ENCODE peak calls at places on chromosome 7, in six cellular contexts. One of them, this sample, is unnamed.

GRCh38 chr7:137992738-137993394 is 9.0 kb downstream of the CREB3L2 start:
- DNase-seq in head of caudate nucleus: no peak
- DNase-seq in RPMI8226: no peak
- DNase-seq in T47D: no peak
- DNase-seq in fibroblast of the conjunctiva: peak
- DNase-seq in AG20443: peak
- DNase-seq in this sample: no peak

GRCh38 chr7:140003913-140004382 is 58.8 kb downstream of the PARP12 start:
- DNase-seq in head of caudate nucleus: no peak
- DNase-seq in RPMI8226: peak
- DNase-seq in T47D: peak
- DNase-seq in fibroblast of the conjunctiva: peak
- DNase-seq in AG20443: peak
- DNase-seq in this sample: peak

GRCh38 chr7:27169658-27170493 is 4.2 kb downstream of the HOXA10 start:
- DNase-seq in head of caudate nucleus: no peak
- DNase-seq in RPMI8226: no peak
- DNase-seq in T47D: no peak
- DNase-seq in fibroblast of the conjunctiva: no peak
- DNase-seq in AG20443: peak
- DNase-seq in this sample: no peak

GRCh38 chr7:7972128-7972527 is 3.5 kb downstream of the GLCCI1 start:
- DNase-seq in head of caudate nucleus: peak
- DNase-seq in RPMI8226: peak
- DNase-seq in T47D: no peak
- DNase-seq in fibroblast of the conjunctiva: no peak
- DNase-seq in AG20443: no peak
- DNase-seq in this sample: no peak

GRCh38 chr7:99693427-99694200 is 13.8 kb upstream of the CYP3A5 start:
- DNase-seq in head of caudate nucleus: no peak
- DNase-seq in RPMI8226: no peak
- DNase-seq in T47D: no peak
- DNase-seq in fibroblast of the conjunctiva: no peak
- DNase-seq in AG20443: no peak
- DNase-seq in this sample: no peak

GRCh38 chr7:106659369-106659962 is 1.5 kb downstream of the CCDC71L start:
- DNase-seq in head of caudate nucleus: no peak
- DNase-seq in RPMI8226: no peak
- DNase-seq in T47D: no peak
- DNase-seq in fibroblast of the conjunctiva: no peak
- DNase-seq in AG20443: no peak
- DNase-seq in this sample: no peak

GRCh38 chr7:1247527-1248041 is 14.9 kb downstream of the UNCX start:
- DNase-seq in head of caudate nucleus: no peak
- DNase-seq in RPMI8226: peak
- DNase-seq in T47D: no peak
- DNase-seq in fibroblast of the conjunctiva: no peak
- DNase-seq in AG20443: peak
- DNase-seq in this sample: no peak

GRCh38 chr7:157495594-157495993 is 158.8 kb downstream of the DNAJB6 start:
- DNase-seq in head of caudate nucleus: no peak
- DNase-seq in RPMI8226: no peak
- DNase-seq in T47D: no peak
- DNase-seq in fibroblast of the conjunctiva: no peak
- DNase-seq in AG20443: no peak
- DNase-seq in this sample: no peak

GRCh38 chr7:89738549-89738948 is 415.7 kb upstream of the STEAP1 start:
- DNase-seq in head of caudate nucleus: no peak
- DNase-seq in RPMI8226: no peak
- DNase-seq in T47D: no peak
- DNase-seq in fibroblast of the conjunctiva: no peak
- DNase-seq in AG20443: no peak
- DNase-seq in this sample: no peak

GRCh38 chr7:22487978-22488642 is 11.9 kb downstream of the STEAP1B start:
- DNase-seq in head of caudate nucleus: no peak
- DNase-seq in RPMI8226: peak
- DNase-seq in T47D: no peak
- DNase-seq in fibroblast of the conjunctiva: no peak
- DNase-seq in AG20443: no peak
- DNase-seq in this sample: no peak

GRCh38 chr7:121431389-121431788 is 35.3 kb upstream of the FAM3C start:
- DNase-seq in head of caudate nucleus: no peak
- DNase-seq in RPMI8226: no peak
- DNase-seq in T47D: no peak
- DNase-seq in fibroblast of the conjunctiva: no peak
- DNase-seq in AG20443: no peak
- DNase-seq in this sample: no peak

GRCh38 chr7:32164341-32164996 is 94.3 kb upstream of the PDE1C start:
- DNase-seq in head of caudate nucleus: no peak
- DNase-seq in RPMI8226: no peak
- DNase-seq in T47D: peak
- DNase-seq in fibroblast of the conjunctiva: peak
- DNase-seq in AG20443: peak
- DNase-seq in this sample: no peak

GRCh38 chr7:131071786-131072504 is 255.7 kb upstream of the MKLN1 start:
- DNase-seq in head of caudate nucleus: peak
- DNase-seq in RPMI8226: no peak
- DNase-seq in T47D: no peak
- DNase-seq in fibroblast of the conjunctiva: no peak
- DNase-seq in AG20443: no peak
- DNase-seq in this sample: no peak

GRCh38 chr7:102042016-102042656 is 224.7 kb downstream of the CUX1 start:
- DNase-seq in head of caudate nucleus: no peak
- DNase-seq in RPMI8226: no peak
- DNase-seq in T47D: no peak
- DNase-seq in fibroblast of the conjunctiva: no peak
- DNase-seq in AG20443: peak
- DNase-seq in this sample: no peak

GRCh38 chr7:92778972-92779371 is 57.4 kb downstream of the CDK6 start:
- DNase-seq in head of caudate nucleus: no peak
- DNase-seq in RPMI8226: peak
- DNase-seq in T47D: no peak
- DNase-seq in fibroblast of the conjunctiva: peak
- DNase-seq in AG20443: peak
- DNase-seq in this sample: no peak

GRCh38 chr7:17038783-17039170 is 157.0 kb upstream of the AGR3 start:
- DNase-seq in head of caudate nucleus: no peak
- DNase-seq in RPMI8226: no peak
- DNase-seq in T47D: no peak
- DNase-seq in fibroblast of the conjunctiva: no peak
- DNase-seq in AG20443: no peak
- DNase-seq in this sample: no peak

GRCh38 chr7:158620418-158620817 is 32.8 kb upstream of the PTPRN2 start:
- DNase-seq in head of caudate nucleus: no peak
- DNase-seq in RPMI8226: no peak
- DNase-seq in T47D: no peak
- DNase-seq in fibroblast of the conjunctiva: no peak
- DNase-seq in AG20443: no peak
- DNase-seq in this sample: no peak

GRCh38 chr7:139798221-139798620 is 20.4 kb upstream of the HIPK2 start:
- DNase-seq in head of caudate nucleus: no peak
- DNase-seq in RPMI8226: peak
- DNase-seq in T47D: no peak
- DNase-seq in fibroblast of the conjunctiva: no peak
- DNase-seq in AG20443: no peak
- DNase-seq in this sample: no peak

GRCh38 chr7:64879097-64879730 is 23.9 kb upstream of the ZNF273 start:
- DNase-seq in head of caudate nucleus: no peak
- DNase-seq in RPMI8226: peak
- DNase-seq in T47D: no peak
- DNase-seq in fibroblast of the conjunctiva: no peak
- DNase-seq in AG20443: peak
- DNase-seq in this sample: no peak

GRCh38 chr7:40760997-40761396 is 626.2 kb downstream of the SUGCT start:
- DNase-seq in head of caudate nucleus: peak
- DNase-seq in RPMI8226: no peak
- DNase-seq in T47D: no peak
- DNase-seq in fibroblast of the conjunctiva: no peak
- DNase-seq in AG20443: no peak
- DNase-seq in this sample: no peak

GRCh38 chr7:5591547-5591899 is 167.9 kb upstream of the TNRC18 start:
- DNase-seq in head of caudate nucleus: no peak
- DNase-seq in RPMI8226: peak
- DNase-seq in T47D: no peak
- DNase-seq in fibroblast of the conjunctiva: no peak
- DNase-seq in AG20443: peak
- DNase-seq in this sample: no peak

GRCh38 chr7:23184709-23185354 is 3.0 kb downstream of the NUP42 start:
- DNase-seq in head of caudate nucleus: peak
- DNase-seq in RPMI8226: peak
- DNase-seq in T47D: peak
- DNase-seq in fibroblast of the conjunctiva: peak
- DNase-seq in AG20443: peak
- DNase-seq in this sample: no peak

GRCh38 chr7:10973942-10974716 is 457 bp downstream of the PHF14 start:
- DNase-seq in head of caudate nucleus: peak
- DNase-seq in RPMI8226: peak
- DNase-seq in T47D: no peak
- DNase-seq in fibroblast of the conjunctiva: no peak
- DNase-seq in AG20443: peak
- DNase-seq in this sample: peak

GRCh38 chr7:158750702-158751101 is 46.1 kb upstream of the NCAPG2 start:
- DNase-seq in head of caudate nucleus: no peak
- DNase-seq in RPMI8226: no peak
- DNase-seq in T47D: no peak
- DNase-seq in fibroblast of the conjunctiva: no peak
- DNase-seq in AG20443: no peak
- DNase-seq in this sample: no peak

GRCh38 chr7:31071316-31071715 is 19.2 kb downstream of the ADCYAP1R1 start:
- DNase-seq in head of caudate nucleus: no peak
- DNase-seq in RPMI8226: no peak
- DNase-seq in T47D: no peak
- DNase-seq in fibroblast of the conjunctiva: no peak
- DNase-seq in AG20443: no peak
- DNase-seq in this sample: no peak

GRCh38 chr7:27947581-27948278 is 207.8 kb downstream of the TAX1BP1 start:
- DNase-seq in head of caudate nucleus: peak
- DNase-seq in RPMI8226: no peak
- DNase-seq in T47D: no peak
- DNase-seq in fibroblast of the conjunctiva: no peak
- DNase-seq in AG20443: no peak
- DNase-seq in this sample: no peak

GRCh38 chr7:43591551-43592180 is 8.8 kb downstream of the STK17A start:
- DNase-seq in head of caudate nucleus: no peak
- DNase-seq in RPMI8226: no peak
- DNase-seq in T47D: no peak
- DNase-seq in fibroblast of the conjunctiva: no peak
- DNase-seq in AG20443: no peak
- DNase-seq in this sample: no peak

GRCh38 chr7:41573017-41573416 is 129.9 kb downstream of the INHBA start:
- DNase-seq in head of caudate nucleus: no peak
- DNase-seq in RPMI8226: no peak
- DNase-seq in T47D: no peak
- DNase-seq in fibroblast of the conjunctiva: no peak
- DNase-seq in AG20443: no peak
- DNase-seq in this sample: no peak

GRCh38 chr7:141043621-141044020 is 28.9 kb upstream of the MRPS33 start:
- DNase-seq in head of caudate nucleus: no peak
- DNase-seq in RPMI8226: no peak
- DNase-seq in T47D: no peak
- DNase-seq in fibroblast of the conjunctiva: no peak
- DNase-seq in AG20443: no peak
- DNase-seq in this sample: no peak

GRCh38 chr7:1638113-1638726 is 31.9 kb upstream of the ELFN1 start:
- DNase-seq in head of caudate nucleus: no peak
- DNase-seq in RPMI8226: no peak
- DNase-seq in T47D: no peak
- DNase-seq in fibroblast of the conjunctiva: no peak
- DNase-seq in AG20443: no peak
- DNase-seq in this sample: no peak

GRCh38 chr7:1700536-1701333 is 30.7 kb downstream of the ELFN1 start:
- DNase-seq in head of caudate nucleus: no peak
- DNase-seq in RPMI8226: peak
- DNase-seq in T47D: no peak
- DNase-seq in fibroblast of the conjunctiva: no peak
- DNase-seq in AG20443: no peak
- DNase-seq in this sample: no peak

GRCh38 chr7:147088916-147089315 is 972.3 kb downstream of the CNTNAP2 start:
- DNase-seq in head of caudate nucleus: no peak
- DNase-seq in RPMI8226: peak
- DNase-seq in T47D: no peak
- DNase-seq in fibroblast of the conjunctiva: no peak
- DNase-seq in AG20443: no peak
- DNase-seq in this sample: no peak

GRCh38 chr7:99949645-99950228 is 20.3 kb upstream of the GJC3 start:
- DNase-seq in head of caudate nucleus: no peak
- DNase-seq in RPMI8226: peak
- DNase-seq in T47D: no peak
- DNase-seq in fibroblast of the conjunctiva: no peak
- DNase-seq in AG20443: no peak
- DNase-seq in this sample: no peak

GRCh38 chr7:25192043-25192442 is 36.2 kb downstream of the NPVF start:
- DNase-seq in head of caudate nucleus: no peak
- DNase-seq in RPMI8226: no peak
- DNase-seq in T47D: no peak
- DNase-seq in fibroblast of the conjunctiva: no peak
- DNase-seq in AG20443: no peak
- DNase-seq in this sample: no peak

GRCh38 chr7:110994028-110994967 is 96.6 kb upstream of the LRRN3 start:
- DNase-seq in head of caudate nucleus: no peak
- DNase-seq in RPMI8226: no peak
- DNase-seq in T47D: no peak
- DNase-seq in fibroblast of the conjunctiva: no peak
- DNase-seq in AG20443: no peak
- DNase-seq in this sample: no peak

GRCh38 chr7:48899932-48900331 is 24.4 kb upstream of the CDC14C start:
- DNase-seq in head of caudate nucleus: no peak
- DNase-seq in RPMI8226: no peak
- DNase-seq in T47D: no peak
- DNase-seq in fibroblast of the conjunctiva: peak
- DNase-seq in AG20443: no peak
- DNase-seq in this sample: no peak

GRCh38 chr7:50940621-50941020 is 157.9 kb upstream of the GRB10 start:
- DNase-seq in head of caudate nucleus: no peak
- DNase-seq in RPMI8226: no peak
- DNase-seq in T47D: no peak
- DNase-seq in fibroblast of the conjunctiva: no peak
- DNase-seq in AG20443: peak
- DNase-seq in this sample: no peak

GRCh38 chr7:28328161-28328560 is 84.2 kb upstream of the CREB5 start:
- DNase-seq in head of caudate nucleus: no peak
- DNase-seq in RPMI8226: no peak
- DNase-seq in T47D: no peak
- DNase-seq in fibroblast of the conjunctiva: no peak
- DNase-seq in AG20443: no peak
- DNase-seq in this sample: no peak

GRCh38 chr7:121473645-121474300 is 77.7 kb upstream of the FAM3C start:
- DNase-seq in head of caudate nucleus: no peak
- DNase-seq in RPMI8226: no peak
- DNase-seq in T47D: no peak
- DNase-seq in fibroblast of the conjunctiva: no peak
- DNase-seq in AG20443: no peak
- DNase-seq in this sample: no peak

GRCh38 chr7:116633131-116633988 is 38.6 kb upstream of the MET start:
- DNase-seq in head of caudate nucleus: no peak
- DNase-seq in RPMI8226: no peak
- DNase-seq in T47D: no peak
- DNase-seq in fibroblast of the conjunctiva: peak
- DNase-seq in AG20443: peak
- DNase-seq in this sample: no peak